ENCODE peak calls at places on chromosomes 4 and X, in nine cellular contexts. F, A, X, N, C, Q, S, Z and J are unnamed samples.

GRCh38 chr4:3300198-3300671 is 7.4 kb downstream of the RGS12 start:
- DNase-seq in F (no peak), A (no peak), X (no peak), N (peak), C (no peak), Q (no peak), S (no peak), Z (no peak), J (no peak)

GRCh38 chrX:34655496-34656258 is 1.4 kb downstream of the TMEM47 start:
- DNase-seq in F (no peak), A (peak), X (no peak), N (no peak), C (no peak), Q (no peak), S (no peak), Z (no peak), J (no peak)

GRCh38 chrX:39361736-39362135 is 560.5 kb downstream of the MID1IP1 start:
- DNase-seq in F (no peak), A (no peak), X (no peak), N (no peak), C (no peak), Q (no peak), S (no peak), Z (no peak), J (no peak)

GRCh38 chr4:37245391-37245954 is 930 bp downstream of the NWD2 start:
- DNase-seq in F (no peak), A (no peak), X (peak), N (no peak), C (no peak), Q (peak), S (no peak), Z (no peak), J (no peak)

GRCh38 chrX:46588263-46588662 is 14.7 kb downstream of the CHST7 start:
- DNase-seq in F (no peak), A (peak), X (no peak), N (peak), C (peak), Q (peak), S (peak), Z (no peak), J (no peak)

GRCh38 chr4:124178449-124179021 is 534.0 kb downstream of the ANKRD50 start:
- DNase-seq in F (no peak), A (peak), X (no peak), N (no peak), C (no peak), Q (no peak), S (no peak), Z (no peak), J (peak)

GRCh38 chr4:137755033-137755471 is 222.8 kb upstream of the PCDH18 start:
- DNase-seq in F (no peak), A (peak), X (no peak), N (no peak), C (no peak), Q (peak), S (no peak), Z (peak), J (no peak)

GRCh38 chr4:83364312-83364711 is 29.7 kb upstream of the HPSE start:
- DNase-seq in F (no peak), A (peak), X (no peak), N (no peak), C (no peak), Q (no peak), S (no peak), Z (no peak), J (no peak)

GRCh38 chrX:154739952-154740351 is 10.9 kb downstream of the GAB3 start:
- DNase-seq in F (no peak), A (no peak), X (no peak), N (no peak), C (no peak), Q (no peak), S (no peak), Z (no peak), J (no peak)

GRCh38 chrX:151801980-151802379 is 67.4 kb downstream of the CNGA2 start:
- DNase-seq in F (no peak), A (no peak), X (no peak), N (no peak), C (no peak), Q (peak), S (no peak), Z (no peak), J (no peak)

GRCh38 chr4:145545538-145546224 is 64.0 kb downstream of the SMAD1 start:
- DNase-seq in F (no peak), A (peak), X (peak), N (no peak), C (no peak), Q (peak), S (no peak), Z (peak), J (no peak)

GRCh38 chrX:69372435-69372834 is 131.7 kb upstream of the NALF2 start:
- DNase-seq in F (no peak), A (no peak), X (no peak), N (no peak), C (no peak), Q (no peak), S (no peak), Z (no peak), J (peak)

GRCh38 chr4:1472911-1473518 is 66.8 kb upstream of the NKX1-1 start:
- DNase-seq in F (no peak), A (no peak), X (no peak), N (no peak), C (no peak), Q (no peak), S (peak), Z (no peak), J (no peak)

GRCh38 chr4:109559983-109560686 is at the start of gene MCUB:
- DNase-seq in F (peak), A (peak), X (peak), N (peak), C (peak), Q (peak), S (peak), Z (peak), J (peak)

GRCh38 chrX:105323951-105324350 is 103.5 kb upstream of the TEX13A start:
- DNase-seq in F (no peak), A (peak), X (no peak), N (no peak), C (no peak), Q (no peak), S (no peak), Z (no peak), J (no peak)

GRCh38 chr4:170656506-170656905 is 566.8 kb upstream of the AADAT start:
- DNase-seq in F (no peak), A (no peak), X (no peak), N (no peak), C (no peak), Q (no peak), S (no peak), Z (no peak), J (no peak)

GRCh38 chr4:19227701-19228100 is 1024.0 kb upstream of the SLIT2 start:
- DNase-seq in F (no peak), A (no peak), X (no peak), N (no peak), C (no peak), Q (peak), S (no peak), Z (no peak), J (no peak)

GRCh38 chrX:13198762-13199064 is 121.1 kb downstream of the ATXN3L start:
- DNase-seq in F (no peak), A (no peak), X (no peak), N (no peak), C (no peak), Q (no peak), S (no peak), Z (no peak), J (no peak)

GRCh38 chr4:7772708-7773385 is 166.8 kb downstream of the AFAP1 start:
- DNase-seq in F (no peak), A (no peak), X (no peak), N (no peak), C (peak), Q (no peak), S (no peak), Z (no peak), J (no peak)

GRCh38 chrX:128754130-128754529 is 701.9 kb upstream of the ACTRT1 start:
- DNase-seq in F (no peak), A (no peak), X (no peak), N (no peak), C (no peak), Q (no peak), S (no peak), Z (no peak), J (no peak)

GRCh38 chrX:112808651-112809050 is 32.0 kb downstream of the AMOT start:
- DNase-seq in F (no peak), A (no peak), X (no peak), N (no peak), C (no peak), Q (no peak), S (no peak), Z (no peak), J (no peak)

GRCh38 chr4:94159790-94160189 is 47.9 kb upstream of the SMARCAD1 start:
- DNase-seq in F (no peak), A (no peak), X (no peak), N (no peak), C (no peak), Q (no peak), S (no peak), Z (no peak), J (no peak)

GRCh38 chr4:125321709-125322362 is 7.1 kb downstream of the FAT4 start:
- DNase-seq in F (no peak), A (no peak), X (no peak), N (peak), C (no peak), Q (peak), S (no peak), Z (peak), J (no peak)

GRCh38 chr4:122827258-122827887 is 742 bp downstream of the FGF2 start:
- DNase-seq in F (no peak), A (peak), X (peak), N (no peak), C (peak), Q (peak), S (peak), Z (no peak), J (peak)

GRCh38 chr4:141391771-141392170 is 171.1 kb downstream of the ZNF330 start:
- DNase-seq in F (no peak), A (no peak), X (no peak), N (no peak), C (no peak), Q (no peak), S (no peak), Z (no peak), J (no peak)

GRCh38 chr4:74335341-74336019 is 27.2 kb downstream of the EPGN start:
- DNase-seq in F (no peak), A (no peak), X (no peak), N (no peak), C (no peak), Q (no peak), S (no peak), Z (no peak), J (no peak)

GRCh38 chrX:136268051-136269048 is 17.1 kb upstream of the MAP7D3 start:
- DNase-seq in F (peak), A (peak), X (peak), N (peak), C (no peak), Q (peak), S (peak), Z (no peak), J (no peak)

GRCh38 chrX:283115-283845 is 2.1 kb downstream of the PLCXD1 start:
- DNase-seq in F (peak), A (peak), X (peak), N (peak), C (peak), Q (peak), S (peak), Z (peak), J (peak)

GRCh38 chrX:108641589-108642272 is 94.6 kb downstream of the IRS4 start:
- DNase-seq in F (no peak), A (no peak), X (no peak), N (no peak), C (no peak), Q (no peak), S (no peak), Z (no peak), J (no peak)

GRCh38 chrX:104318330-104319009 is 63.7 kb upstream of the ESX1 start:
- DNase-seq in F (no peak), A (peak), X (no peak), N (no peak), C (no peak), Q (peak), S (no peak), Z (peak), J (no peak)

GRCh38 chr4:180513076-180513475 is 1730.1 kb upstream of the TENM3 start:
- DNase-seq in F (no peak), A (no peak), X (no peak), N (no peak), C (no peak), Q (no peak), S (no peak), Z (no peak), J (no peak)

GRCh38 chrX:106009145-106009544 is 29.4 kb downstream of the SERPINA7 start:
- DNase-seq in F (no peak), A (no peak), X (no peak), N (no peak), C (no peak), Q (no peak), S (no peak), Z (no peak), J (no peak)

GRCh38 chrX:54495814-54496516 is at the start of gene FGD1:
- DNase-seq in F (no peak), A (peak), X (peak), N (peak), C (peak), Q (peak), S (peak), Z (no peak), J (no peak)

GRCh38 chrX:119004920-119005524 is 30.6 kb downstream of the LONRF3 start:
- DNase-seq in F (peak), A (peak), X (peak), N (peak), C (peak), Q (peak), S (peak), Z (peak), J (no peak)

GRCh38 chrX:103398321-103398937 is 22.1 kb downstream of the BEX3 start:
- DNase-seq in F (no peak), A (peak), X (no peak), N (no peak), C (no peak), Q (peak), S (no peak), Z (peak), J (no peak)